ENCODE peak calls at places on chromosome 20, in nine cellular contexts. F, S, X, M, C, B, G, T and V are unnamed samples. For H3K27me3, the result is how much of the 10 kb centered on the place peaks cover.

GRCh38 chr20:14210146-14210545 is 127.3 kb downstream of the FLRT3 start:
- DNase-seq in C (peak), X (no peak), B (no peak), S (no peak), T (no peak), F (no peak), G (no peak), M (no peak), V (no peak)

GRCh38 chr20:33793011-33793931 is 17.9 kb upstream of the CHMP4B start:
- DNase-seq in G (no peak), F (peak), X (peak), S (no peak), T (no peak), C (no peak), M (no peak), B (no peak), V (no peak)

GRCh38 chr20:32512047-32512385 is 73.1 kb downstream of the NOL4L start:
- DNase-seq in F (no peak), C (peak), S (no peak), G (no peak), X (no peak), B (no peak), M (no peak), T (no peak), V (no peak)

GRCh38 chr20:36175475-36175995 is 21.0 kb downstream of the EPB41L1 start:
- DNase-seq in G (no peak), S (no peak), C (no peak), T (no peak), X (no peak), B (no peak), M (no peak), F (no peak), V (no peak)

GRCh38 chr20:2967841-2968240 is 75.6 kb upstream of the GNRH2 start:
- DNase-seq in M (no peak), F (no peak), S (no peak), C (no peak), G (no peak), B (no peak), X (no peak), T (no peak), V (no peak)

GRCh38 chr20:63756648-63756991 is 17.0 kb downstream of the SLC2A4RG start:
- DNase-seq in X (no peak), M (no peak), T (no peak), B (no peak), G (no peak), S (no peak), F (no peak), C (no peak), V (no peak)

GRCh38 chr20:2986466-2986865 is 57.0 kb upstream of the GNRH2 start:
- DNase-seq in F (peak), S (no peak), T (no peak), M (no peak), C (no peak), B (no peak), G (no peak), X (peak), V (no peak)

GRCh38 chr20:22473293-22473692 is 111.1 kb downstream of the FOXA2 start:
- DNase-seq in F (no peak), G (no peak), T (no peak), M (no peak), S (no peak), B (no peak), X (no peak), C (no peak), V (no peak)

GRCh38 chr20:34375977-34376430 is 12.9 kb downstream of the ITCH start:
- DNase-seq in T (no peak), X (no peak), S (no peak), G (no peak), F (no peak), C (no peak), B (no peak), M (no peak), V (no peak)

GRCh38 chr20:47317127-47317895 is 39.2 kb downstream of the ZMYND8 start:
- DNase-seq in F (peak), M (peak), T (peak), X (peak), C (peak), B (peak), G (peak), S (peak), V (peak)

GRCh38 chr20:31566332-31566657 is 38.8 kb upstream of the ID1 start:
- DNase-seq in B (no peak), G (no peak), S (no peak), C (no peak), F (no peak), T (no peak), M (no peak), X (no peak), V (no peak)

GRCh38 chr20:32207211-32207625 is 325 bp downstream of the PLAGL2 start:
- DNase-seq in B (peak), M (no peak), G (no peak), F (no peak), X (no peak), T (no peak), S (no peak), C (peak), V (no peak)

GRCh38 chr20:32823078-32823477 is 3.3 kb downstream of the MAPRE1 start:
- DNase-seq in G (no peak), X (no peak), T (no peak), B (no peak), S (peak), C (no peak), M (no peak), F (peak), V (no peak)

GRCh38 chr20:54194724-54195438 is 13.0 kb upstream of the PFDN4 start:
- DNase-seq in C (no peak), X (no peak), M (no peak), B (no peak), T (no peak), G (no peak), S (no peak), F (peak), V (no peak)

GRCh38 chr20:38200646-38201045 is 35.6 kb upstream of the TGM2 start:
- DNase-seq in F (no peak), B (no peak), C (peak), T (no peak), G (no peak), M (no peak), X (no peak), S (peak), V (no peak)

GRCh38 chr20:2890743-2891142 is 17.5 kb downstream of the PTPRA start:
- DNase-seq in G (no peak), T (no peak), S (no peak), M (no peak), X (no peak), F (peak), B (no peak), C (no peak), V (no peak)

GRCh38 chr20:37357481-37358365 is 11.8 kb downstream of the SRC start:
- DNase-seq in C (peak), T (no peak), F (no peak), G (no peak), X (no peak), B (no peak), S (no peak), M (no peak), V (no peak)

GRCh38 chr20:10490706-10491105 is 55.6 kb downstream of the SLX4IP start:
- DNase-seq in B (no peak), C (peak), S (no peak), G (no peak), F (peak), M (no peak), T (no peak), X (no peak), V (no peak)

GRCh38 chr20:52529856-52530255 is 338.3 kb upstream of the ZFP64 start:
- DNase-seq in B (no peak), X (no peak), F (peak), S (no peak), M (no peak), T (no peak), C (no peak), G (no peak), V (no peak)

GRCh38 chr20:58228103-58228483 is 360 bp downstream of the ANKRD60 start:
- DNase-seq in S (no peak), F (peak), X (no peak), B (no peak), C (peak), M (no peak), T (peak), G (no peak), V (no peak)
- H3K27me3 ChIP-seq in S (under half), F (under half), X (under half), B (under half), C (under half), M (under half), T (under half), G (under half), V (under half)

GRCh38 chr20:12837646-12838045 is 171.1 kb upstream of the SPTLC3 start:
- DNase-seq in B (no peak), X (no peak), C (no peak), G (no peak), M (no peak), T (no peak), S (no peak), F (no peak), V (no peak)
- H3K4me3 ChIP-seq in B (no peak), X (no peak), C (no peak), G (no peak), M (no peak), T (no peak), S (no peak), F (no peak), V (no peak)

DNA sequence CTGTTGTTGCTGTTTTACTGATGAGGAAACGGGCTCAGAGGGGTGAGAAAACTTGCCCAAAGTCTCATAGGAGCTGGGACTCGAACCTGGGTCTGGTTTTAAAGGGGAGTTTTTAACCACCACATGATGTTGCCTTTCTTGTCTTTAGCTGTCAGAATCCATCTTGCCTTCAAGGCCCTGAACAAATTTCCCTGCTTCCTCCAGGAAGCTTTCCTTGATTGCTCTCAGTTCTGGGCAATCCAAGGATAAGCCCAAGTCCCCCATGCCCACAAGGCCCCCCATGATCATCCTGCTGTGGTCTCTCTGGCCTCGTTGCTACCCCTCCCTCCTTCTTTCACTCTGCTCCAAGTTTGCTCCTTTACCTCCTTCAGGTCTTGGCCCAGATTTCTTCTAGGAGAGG is 73.5 kb downstream of the CD40 start:
- DNase-seq in C (no peak), X (no peak), T (no peak), M (no peak), S (no peak), F (no peak), B (no peak), G (no peak), V (no peak)
- H3K27me3 ChIP-seq in C (under half), X (under half), T (under half), M (under half), S (under half), F (under half), B (under half), G (under half), V (under half)

DNA sequence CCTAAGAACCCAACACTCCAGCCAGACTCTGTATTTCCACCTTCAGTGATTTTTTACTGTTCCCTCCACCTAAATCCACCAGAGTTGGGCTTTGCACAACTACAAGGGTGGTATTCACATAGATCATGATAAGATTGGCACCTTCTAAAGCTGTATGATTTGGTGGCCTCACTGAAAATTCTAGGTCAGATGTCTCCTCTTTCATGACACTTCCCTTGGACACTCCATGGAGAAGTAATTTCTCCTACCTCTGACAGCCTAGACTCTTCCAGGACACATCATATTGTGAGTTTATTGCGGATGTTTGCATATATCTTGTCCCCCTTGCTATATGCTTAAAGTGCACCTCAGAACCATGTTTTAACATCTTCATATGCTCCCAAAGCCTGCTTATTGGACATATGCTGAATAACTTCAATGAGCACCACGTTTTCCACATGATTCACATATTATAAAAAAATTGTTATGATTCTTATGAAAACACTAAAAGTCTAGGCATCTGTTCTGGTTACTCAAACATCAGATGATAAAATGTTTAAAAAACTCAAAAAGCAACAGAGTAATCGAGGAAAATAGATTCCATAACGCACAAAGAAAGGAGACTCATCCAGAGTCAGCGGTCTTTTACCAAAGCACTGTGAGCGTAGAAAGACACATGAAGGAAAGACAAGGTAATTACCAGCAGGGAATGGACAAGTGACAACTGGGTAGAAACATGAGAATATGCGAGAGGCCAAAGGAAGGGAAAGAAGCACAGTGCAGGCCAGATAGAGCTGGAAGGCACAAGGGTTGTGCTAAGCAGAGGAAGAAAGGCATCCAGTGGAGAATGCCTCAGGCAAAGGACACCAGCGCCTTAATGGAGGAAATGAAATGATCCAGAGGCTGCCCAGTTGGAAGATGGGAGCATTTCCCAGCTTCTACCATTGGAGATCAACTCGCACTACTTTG is 46.5 kb downstream of the KIF16B start:
- DNase-seq in M (no peak), S (no peak), G (no peak), F (peak), C (no peak), B (no peak), X (no peak), T (no peak), V (no peak)
- H3K4me3 ChIP-seq in M (no peak), S (no peak), G (no peak), F (no peak), C (no peak), B (no peak), X (peak), T (no peak), V (no peak)

DNA sequence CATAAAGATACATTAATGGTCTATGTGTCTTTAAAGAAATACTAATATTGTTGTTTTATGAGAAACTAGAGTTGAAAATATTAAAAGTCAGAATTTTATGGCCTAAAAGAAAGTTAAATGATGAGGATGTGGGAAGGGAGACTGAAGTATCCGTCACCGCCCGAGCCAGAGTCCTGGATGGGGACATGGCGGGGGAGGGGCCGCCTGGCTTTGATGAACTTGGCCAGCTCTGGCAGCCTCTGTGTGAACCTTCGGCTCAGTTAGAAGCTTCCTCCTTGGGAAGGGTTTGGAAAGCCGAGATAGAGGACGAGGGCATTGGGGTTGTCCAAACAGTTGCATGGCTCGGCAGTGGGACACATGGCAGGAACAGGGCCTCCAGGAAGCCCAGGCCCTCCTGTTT is 6.8 kb upstream of the RBBP8NL start:
- DNase-seq in M (no peak), T (no peak), X (no peak), C (no peak), S (no peak), F (no peak), G (no peak), B (no peak), V (no peak)
- H3K27me3 ChIP-seq in M (under half), T (under half), X (under half), C (under half), S (under half), F (half or more), G (under half), B (under half), V (under half)

DNA sequence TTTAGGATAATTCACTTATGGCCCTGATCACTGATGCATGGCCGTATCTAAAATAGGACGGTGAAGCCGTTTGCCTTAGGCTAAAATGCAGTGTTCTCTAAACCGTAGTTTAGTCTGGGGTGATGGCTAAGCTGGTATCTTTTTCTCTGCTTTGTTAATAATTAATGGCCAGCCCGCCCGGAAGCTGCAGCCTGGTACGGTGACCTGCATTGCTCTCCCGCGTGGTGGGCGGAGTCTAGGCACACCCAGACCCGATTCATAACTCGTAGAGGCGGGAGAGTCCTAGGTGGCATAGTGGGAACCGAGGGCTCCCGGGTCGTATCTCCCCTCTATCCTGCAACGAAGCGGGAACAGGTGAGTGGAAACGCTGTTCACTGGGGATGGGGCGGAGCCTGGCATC is 5.5 kb downstream of the CDH4 start:
- DNase-seq in M (no peak), B (no peak), G (no peak), F (no peak), S (no peak), T (no peak), X (no peak), C (no peak), V (no peak)
- H3K4me3 ChIP-seq in M (no peak), B (no peak), G (no peak), F (no peak), S (no peak), T (no peak), X (no peak), C (no peak), V (no peak)

DNA sequence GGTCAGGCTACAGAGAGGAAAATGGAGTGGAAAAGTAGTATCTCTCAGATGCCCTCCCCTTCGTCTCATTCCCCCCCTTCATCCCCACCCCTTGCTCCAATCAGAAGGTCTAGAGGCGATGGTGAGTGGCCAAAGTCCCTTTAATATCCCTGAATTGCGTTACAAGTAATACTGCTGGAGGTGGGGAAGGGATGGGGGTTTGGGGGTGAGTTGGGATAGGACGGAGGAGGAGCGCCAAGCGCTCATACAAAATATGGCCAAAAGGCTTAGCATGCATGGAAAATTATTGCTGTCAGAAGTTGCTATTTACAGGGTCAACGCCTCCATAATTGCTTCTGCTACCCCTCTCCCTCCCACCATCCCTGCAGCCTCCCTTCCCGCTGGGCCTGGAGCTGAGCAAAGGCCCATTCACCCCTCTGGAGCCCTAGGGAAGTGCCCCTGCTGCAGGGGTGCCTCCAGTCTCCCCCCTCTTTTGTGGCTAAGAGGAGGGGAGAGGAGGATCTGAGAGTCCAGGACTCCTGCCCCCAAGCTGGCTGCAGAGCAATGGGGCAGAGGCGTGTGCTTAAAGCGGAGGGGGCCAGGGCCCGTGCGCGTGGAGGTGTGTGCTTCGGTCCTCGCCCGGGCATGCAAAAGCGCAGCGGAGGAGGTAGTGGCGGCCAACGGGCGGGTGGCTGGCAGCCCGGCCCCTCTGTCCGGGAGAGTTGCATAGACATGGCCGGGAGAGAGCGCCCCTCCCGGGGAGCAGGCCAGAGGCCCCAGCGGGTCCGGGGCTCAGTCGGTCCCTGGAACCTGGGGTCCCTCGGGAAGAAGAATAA is 8.7 kb upstream of the SRXN1 start:
- DNase-seq in S (no peak), M (no peak), G (no peak), B (no peak), C (peak), X (no peak), T (no peak), F (no peak), V (no peak)
- H3K27me3 ChIP-seq in S (half or more), M (under half), G (under half), B (under half), C (under half), X (under half), T (half or more), F (half or more), V (half or more)

GRCh38 chr20:48923149-48923718 is 1.7 kb downstream of the ARFGEF2 start:
- DNase-seq in B (no peak), S (no peak), X (no peak), M (no peak), T (no peak), G (no peak), F (no peak), C (no peak), V (no peak)
- H3K4me3 ChIP-seq in B (no peak), S (peak), X (peak), M (peak), T (peak), G (no peak), F (no peak), C (peak), V (peak)

GRCh38 chr20:61779176-61779965 is 286.3 kb downstream of the TAF4 start:
- DNase-seq in S (no peak), T (no peak), B (no peak), X (no peak), C (no peak), F (no peak), G (no peak), M (no peak), V (peak)
- H3K27me3 ChIP-seq in S (under half), T (under half), B (under half), X (under half), C (under half), F (under half), G (under half), M (under half), V (under half)